ENCODE peak calls at places on chromosome 21, in seven cellular contexts. N is A549, L is GM23338, S is Panc1, Q is SK-N-SH, E is HCT116, B is HL-60. R is an unnamed sample.

GRCh38 chr21:18772404-18772803 is 368.8 kb upstream of the TMPRSS15 start:
- DNase-seq in N (no peak), E (no peak), L (no peak), Q (no peak), S (no peak), B (no peak), R (no peak)

GRCh38 chr21:35603471-35603870 is 456.9 kb downstream of the SETD4 start:
- DNase-seq in Q (no peak), L (peak), S (no peak), B (no peak), N (no peak), E (no peak), R (no peak)

GRCh38 chr21:39863111-39863510 is 4.1 kb upstream of the PCP4 start:
- DNase-seq in B (no peak), N (no peak), E (no peak), S (no peak), Q (no peak), L (no peak), R (no peak)

GRCh38 chr21:15343066-15343465 is 278.3 kb upstream of the NRIP1 start:
- DNase-seq in Q (no peak), E (no peak), B (no peak), N (peak), L (no peak), S (no peak), R (no peak)

GRCh38 chr21:26106562-26106961 is 64.0 kb downstream of the APP start:
- DNase-seq in B (no peak), Q (no peak), E (no peak), S (no peak), L (peak), N (no peak), R (no peak)

GRCh38 chr21:35504277-35504676 is 455.2 kb upstream of the RUNX1 start:
- DNase-seq in B (no peak), E (no peak), S (no peak), N (no peak), Q (no peak), L (no peak), R (peak)

GRCh38 chr21:35326677-35327076 is 277.6 kb upstream of the RUNX1 start:
- DNase-seq in B (no peak), L (no peak), Q (no peak), E (no peak), S (no peak), N (no peak), R (no peak)

GRCh38 chr21:17848228-17848627 is 29.1 kb upstream of the C21orf91 start:
- DNase-seq in S (no peak), L (no peak), B (no peak), N (no peak), E (no peak), Q (no peak), R (no peak)

GRCh38 chr21:17527711-17528110 is 14.9 kb downstream of the CXADR start:
- DNase-seq in S (no peak), L (peak), B (no peak), Q (no peak), E (no peak), N (no peak), R (no peak)

GRCh38 chr21:45327458-45328197 is 39.9 kb upstream of the POFUT2 start:
- DNase-seq in S (no peak), B (no peak), N (no peak), Q (no peak), E (no peak), L (no peak), R (no peak)

GRCh38 chr21:43893536-43894205 is 28.6 kb downstream of the AGPAT3 start:
- DNase-seq in B (no peak), N (no peak), S (no peak), Q (no peak), E (no peak), L (no peak), R (no peak)

GRCh38 chr21:21096956-21097355 is 98.7 kb downstream of the NCAM2 start:
- DNase-seq in B (no peak), Q (no peak), L (no peak), N (no peak), E (no peak), S (no peak), R (peak)

GRCh38 chr21:15009964-15010363 is 54.8 kb downstream of the NRIP1 start:
- DNase-seq in S (no peak), L (no peak), B (no peak), Q (no peak), E (no peak), N (no peak), R (no peak)

GRCh38 chr21:29798840-29799239 is 141.0 kb downstream of the GRIK1 start:
- DNase-seq in N (no peak), Q (no peak), S (no peak), L (peak), B (no peak), E (no peak), R (no peak)

GRCh38 chr21:45117314-45117713 is 42.9 kb downstream of the ADARB1 start:
- DNase-seq in Q (no peak), B (no peak), N (no peak), E (no peak), L (no peak), S (no peak), R (no peak)

GRCh38 chr21:44869860-44870747 is 3.4 kb downstream of the PTTG1IP start:
- DNase-seq in B (no peak), S (no peak), Q (no peak), L (no peak), N (peak), E (peak), R (no peak)

GRCh38 chr21:31201548-31201947 is 142.5 kb downstream of the TIAM1 start:
- DNase-seq in Q (no peak), S (no peak), N (no peak), L (no peak), E (no peak), B (peak), R (no peak)

GRCh38 chr21:21183092-21183491 is 184.9 kb downstream of the NCAM2 start:
- DNase-seq in L (no peak), N (no peak), B (no peak), S (no peak), Q (no peak), E (no peak), R (no peak)

GRCh38 chr21:31731112-31731801 is 661 bp downstream of the SCAF4 start:
- DNase-seq in B (no peak), Q (peak), S (no peak), L (peak), E (no peak), N (no peak), R (peak)

GRCh38 chr21:46379691-46380090 is 55.7 kb downstream of the PCNT start:
- DNase-seq in L (no peak), Q (no peak), N (no peak), E (no peak), S (no peak), B (no peak), R (no peak)

GRCh38 chr21:46188226-46189212 is 4.3 kb upstream of the SPATC1L start:
- DNase-seq in B (no peak), E (peak), L (peak), Q (peak), N (peak), S (no peak), R (peak)

GRCh38 chr21:39077816-39078215 is 105.4 kb downstream of the PSMG1 start:
- DNase-seq in B (peak), E (no peak), S (no peak), Q (no peak), N (no peak), L (no peak), R (no peak)

GRCh38 chr21:30714946-30715345 is 3.6 kb downstream of the KRTAP21-3 start:
- DNase-seq in Q (no peak), B (no peak), E (no peak), S (no peak), L (no peak), N (no peak), R (no peak)

GRCh38 chr21:46317710-46318463 is 5.8 kb downstream of the C21orf58 start:
- DNase-seq in E (no peak), N (no peak), L (peak), Q (no peak), B (no peak), S (no peak), R (no peak)

GRCh38 chr21:20783611-20784010 is 214.6 kb upstream of the NCAM2 start:
- DNase-seq in E (no peak), N (no peak), Q (no peak), B (no peak), S (no peak), L (no peak), R (no peak)

GRCh38 chr21:42153746-42154145 is 65.2 kb upstream of the ABCG1 start:
- DNase-seq in N (no peak), B (no peak), Q (no peak), L (no peak), S (no peak), E (no peak), R (no peak)

GRCh38 chr21:42150458-42151085 is 68.4 kb upstream of the ABCG1 start:
- DNase-seq in S (no peak), E (no peak), N (no peak), Q (no peak), L (no peak), B (no peak), R (no peak)

GRCh38 chr21:42153046-42153685 is 65.8 kb upstream of the ABCG1 start:
- DNase-seq in N (no peak), S (no peak), B (no peak), Q (no peak), E (no peak), L (no peak), R (no peak)

GRCh38 chr21:42149656-42150457 is 69.1 kb upstream of the ABCG1 start:
- DNase-seq in B (no peak), S (no peak), Q (peak), E (no peak), N (no peak), L (no peak), R (no peak)

GRCh38 chr21:42151148-42152074 is 67.5 kb upstream of the ABCG1 start:
- DNase-seq in S (no peak), L (no peak), E (no peak), B (no peak), N (no peak), Q (no peak), R (no peak)
- TF ChIP-seq REST in S (no peak), L (no peak), E (no peak), B (no peak), N (no peak), Q (no peak), R (no peak)

GRCh38 chr21:27219068-27219467 is 252.2 kb upstream of the ADAMTS5 start:
- DNase-seq in N (no peak), E (no peak), Q (no peak), S (no peak), B (peak), L (no peak), R (no peak)
- TF ChIP-seq REST in N (no peak), E (no peak), Q (no peak), S (no peak), B (no peak), L (no peak), R (no peak)

GRCh38 chr21:32947736-32948135 is 78.0 kb upstream of the OLIG2 start:
- DNase-seq in B (no peak), Q (no peak), N (no peak), E (no peak), S (no peak), L (no peak), R (no peak)

GRCh38 chr21:32941263-32941662 is 84.5 kb upstream of the OLIG2 start:
- DNase-seq in S (no peak), L (no peak), N (no peak), Q (no peak), B (no peak), E (no peak), R (no peak)

GRCh38 chr21:32949701-32950100 is 76.0 kb upstream of the OLIG2 start:
- DNase-seq in E (no peak), N (no peak), B (no peak), Q (no peak), L (no peak), S (no peak), R (no peak)

GRCh38 chr21:32951041-32951440 is 74.7 kb upstream of the OLIG2 start:
- DNase-seq in B (no peak), Q (no peak), E (no peak), L (peak), N (no peak), S (no peak), R (no peak)

GRCh38 chr21:32946654-32947053 is 79.1 kb upstream of the OLIG2 start:
- DNase-seq in B (no peak), L (no peak), S (no peak), E (no peak), Q (no peak), N (no peak), R (no peak)
- TF ChIP-seq REST in B (no peak), L (no peak), S (no peak), E (no peak), Q (no peak), N (no peak), R (no peak)

GRCh38 chr21:37462087-37462861 is 95.7 kb downstream of the DYRK1A start:
- DNase-seq in B (no peak), S (no peak), N (no peak), L (peak), Q (no peak), E (no peak), R (no peak)

GRCh38 chr21:37460196-37460595 is 93.6 kb downstream of the DYRK1A start:
- DNase-seq in S (no peak), Q (no peak), L (peak), E (no peak), B (peak), N (peak), R (peak)

GRCh38 chr21:37461494-37461893 is 94.9 kb downstream of the DYRK1A start:
- DNase-seq in B (no peak), N (no peak), S (no peak), L (no peak), Q (no peak), E (no peak), R (no peak)

GRCh38 chr21:37458669-37459276 is 92.2 kb downstream of the DYRK1A start:
- DNase-seq in L (peak), N (no peak), B (no peak), E (no peak), Q (no peak), S (no peak), R (no peak)

DNA sequence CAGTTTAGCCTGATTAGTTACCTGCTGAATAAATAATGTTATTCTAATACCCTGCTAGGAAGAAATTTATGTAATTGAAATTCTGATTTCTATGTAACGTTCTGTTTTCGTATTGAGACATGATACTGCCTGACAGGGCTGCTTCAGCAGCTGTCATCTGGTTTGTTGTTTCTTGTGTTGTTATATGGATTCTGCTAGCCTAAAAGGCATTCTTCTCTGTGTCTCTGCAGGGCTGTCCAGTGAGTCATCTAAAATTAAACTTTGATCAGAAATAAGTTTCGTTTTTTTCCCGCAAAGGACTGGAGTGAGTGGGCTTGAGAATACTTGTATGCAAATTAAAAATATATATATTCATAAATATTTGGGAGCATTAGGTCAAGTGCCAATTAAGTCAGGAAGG is 93.0 kb downstream of the DYRK1A start:
- DNase-seq in Q (no peak), L (no peak), E (no peak), N (no peak), S (no peak), B (no peak), R (no peak)
- TF ChIP-seq REST in Q (no peak), L (no peak), E (no peak), N (no peak), S (no peak), B (no peak), R (no peak)

GRCh38 chr21:42199488-42200463 is 19.2 kb upstream of the ABCG1 start:
- DNase-seq in N (peak), Q (no peak), S (no peak), E (no peak), B (peak), L (no peak), R (peak)

GRCh38 chr21:42200906-42201614 is 17.9 kb upstream of the ABCG1 start:
- DNase-seq in B (no peak), S (no peak), N (no peak), E (no peak), L (no peak), Q (no peak), R (no peak)

GRCh38 chr21:42201615-42202161 is 17.3 kb upstream of the ABCG1 start:
- DNase-seq in S (no peak), E (no peak), B (no peak), N (no peak), L (no peak), Q (no peak), R (no peak)

GRCh38 chr21:42203936-42204335 is 15.0 kb upstream of the ABCG1 start:
- DNase-seq in L (no peak), N (no peak), S (no peak), B (no peak), Q (no peak), E (no peak), R (no peak)

DNA sequence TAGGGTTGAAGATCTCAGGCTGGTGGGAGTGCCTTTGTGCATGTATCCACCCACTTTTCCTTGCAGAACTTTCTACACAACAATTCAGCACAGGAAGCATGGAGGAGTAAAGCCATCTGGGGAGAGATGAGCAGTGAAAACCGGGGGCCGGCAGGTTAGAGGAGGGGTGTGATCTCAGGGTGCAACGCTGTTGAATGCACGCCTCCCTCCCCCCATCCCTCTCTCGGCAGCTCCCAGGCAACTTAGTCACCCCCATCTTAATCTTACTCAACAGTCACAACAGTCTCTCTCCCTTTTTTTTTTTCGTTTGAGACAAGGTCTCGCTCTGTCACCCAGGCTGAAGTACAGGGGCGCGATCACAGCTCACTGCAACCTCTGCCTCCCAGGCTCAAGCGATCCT is 16.6 kb upstream of the ABCG1 start:
- DNase-seq in S (no peak), Q (no peak), N (no peak), E (no peak), B (no peak), L (no peak), R (no peak)
- TF ChIP-seq REST in S (no peak), Q (no peak), N (no peak), E (no peak), B (no peak), L (no peak), R (no peak)

DNA sequence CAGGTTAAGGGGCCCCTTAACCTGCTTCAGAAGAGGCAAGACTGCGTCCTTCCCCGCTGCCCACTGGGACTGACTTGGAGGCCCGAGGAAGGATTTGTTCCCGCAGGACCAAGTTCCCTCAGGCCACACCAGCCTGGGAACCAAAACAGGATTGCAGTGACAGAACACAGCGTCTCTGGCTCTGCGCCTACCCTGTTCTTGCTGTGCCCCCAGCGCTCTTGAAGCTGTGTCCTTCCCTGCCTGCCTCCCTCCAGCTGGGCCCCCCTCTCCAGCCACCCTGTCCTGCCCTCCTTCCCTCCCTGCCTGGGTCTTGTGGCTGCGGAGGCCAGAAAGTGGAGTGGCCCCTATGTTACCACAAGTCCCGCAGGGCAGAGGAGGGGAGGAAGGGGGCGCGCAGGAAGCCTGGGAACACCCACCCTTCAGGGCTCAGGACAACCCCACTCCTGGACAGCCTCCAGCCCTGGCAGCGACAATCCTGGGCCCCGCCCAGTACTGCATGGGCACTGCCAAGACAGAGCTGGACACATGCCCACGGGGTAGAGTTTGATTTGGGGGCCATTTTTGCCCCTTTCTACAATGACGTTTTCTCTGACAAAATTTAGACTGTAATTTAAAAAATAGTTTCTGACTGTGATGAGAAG is 164.9 kb downstream of the DYRK1A start:
- DNase-seq in L (no peak), S (no peak), N (no peak), Q (no peak), B (no peak), E (no peak), R (no peak)
- TF ChIP-seq REST in L (no peak), S (no peak), N (no peak), Q (no peak), B (no peak), E (no peak), R (no peak)

R was measured in K562.